ENCODE peak calls at places on chromosome 16, in eight cellular contexts. E, J, U, V, I, A, B and L are unnamed samples.

GRCh38 chr16:58124601-58124915 is 4.6 kb downstream of the CFAP20 start:
- DNase-seq in V (no peak), J (peak; percentile 39), A (no peak), E (no peak), U (no peak), B (no peak), I (no peak), L (no peak)

GRCh38 chr16:88132836-88133506 is 181.7 kb downstream of the BANP start:
- DNase-seq in U (no peak), J (no peak), B (no peak), V (no peak), A (no peak), E (no peak), I (no peak), L (no peak)

GRCh38 chr16:69105501-69106361 is at the start of gene HAS3:
- DNase-seq in U (peak; percentile 29), V (peak; percentile 84), J (peak; percentile 80), A (no peak), I (peak; percentile 49), E (no peak), B (no peak), L (peak; percentile 31)

GRCh38 chr16:87101903-87102302 is 215.3 kb downstream of the C16orf95 start:
- DNase-seq in A (no peak), J (peak; percentile 65), U (no peak), B (no peak), V (no peak), E (no peak), I (no peak), L (no peak)

GRCh38 chr16:50259334-50260205 is 6.8 kb upstream of the ADCY7 start:
- DNase-seq in I (no peak), V (no peak), J (peak; percentile 34), E (no peak), U (peak; percentile 69), B (no peak), A (no peak), L (no peak)

GRCh38 chr16:47928008-47928407 is 227.8 kb downstream of the ABCC12 start:
- DNase-seq in A (no peak), E (no peak), B (no peak), I (no peak), V (no peak), J (no peak), U (no peak), L (no peak)

GRCh38 chr16:89720859-89721643 is at the start of the genes VPS9D1 and ZNF276:
- DNase-seq in A (peak; percentile 73), E (peak; percentile 63), V (peak; percentile 92), J (peak; percentile 80), U (peak; percentile 66), I (peak; percentile 64), B (peak; percentile 77), L (peak; percentile 88)

GRCh38 chr16:2095315-2095853 is 40.3 kb downstream of the PKD1 start:
- DNase-seq in U (no peak), E (no peak), A (no peak), B (no peak), V (no peak), I (no peak), J (no peak), L (no peak)

GRCh38 chr16:57276596-57276995 is 7.9 kb downstream of the PLLP start:
- DNase-seq in J (no peak), B (no peak), V (no peak), I (no peak), A (no peak), E (no peak), U (peak; percentile 79), L (no peak)